ENCODE peak calls at places on chromosomes 6 and 20, in eight cellular contexts. Z, B, A, P, K, E, H and Q are unnamed samples.

GRCh38 chr6:141261016-141261671 is 871.6 kb upstream of the GJE1 start:
- DNase-seq in Z (peak; percentile 44), B (no peak), A (no peak), P (no peak), K (no peak), E (peak; percentile 42), H (no peak), Q (no peak)

GRCh38 chr6:38177885-38178583 is 358.5 kb downstream of the ZFAND3 start:
- DNase-seq in Z (no peak), B (no peak), A (no peak), P (no peak), K (no peak), E (no peak), H (no peak), Q (no peak)

GRCh38 chr6:141041596-141042087 is 1091.1 kb upstream of the GJE1 start:
- DNase-seq in Z (no peak), B (no peak), A (no peak), P (no peak), K (no peak), E (no peak), H (no peak), Q (no peak)

GRCh38 chr6:110180228-110181008 is at the start of gene CDC40:
- DNase-seq in Z (peak; percentile 63), B (peak; percentile 69), A (peak; percentile 58), P (peak; percentile 55), K (no peak), E (peak; percentile 83), H (no peak), Q (peak; percentile 28)

GRCh38 chr6:31861150-31861549 is 1.5 kb downstream of the NEU1 start:
- DNase-seq in Z (no peak), B (no peak), A (no peak), P (no peak), K (no peak), E (no peak), H (no peak), Q (no peak)

GRCh38 chr6:1131285-1132079 is 180.4 kb upstream of the FOXQ1 start:
- DNase-seq in Z (no peak), B (no peak), A (no peak), P (no peak), K (no peak), E (no peak), H (peak; percentile 96), Q (no peak)

GRCh38 chr6:147508073-147508870 is at the start of gene SAMD5:
- DNase-seq in Z (peak; percentile 71), B (peak; percentile 59), A (peak; percentile 31), P (no peak), K (no peak), E (peak; percentile 83), H (peak; percentile 72), Q (no peak)

GRCh38 chr6:2110504-2110903 is 134.9 kb downstream of the GMDS start:
- DNase-seq in Z (no peak), B (no peak), A (no peak), P (no peak), K (peak; percentile 35), E (no peak), H (peak; percentile 4), Q (no peak)

GRCh38 chr6:138405816-138406403 is 1.9 kb downstream of the HEBP2 start:
- DNase-seq in Z (no peak), B (no peak), A (no peak), P (no peak), K (no peak), E (no peak), H (no peak), Q (no peak)

GRCh38 chr6:73579389-73579788 is 58.6 kb upstream of the EEF1A1 start:
- DNase-seq in Z (peak; percentile 19), B (no peak), A (peak; percentile 26), P (no peak), K (no peak), E (no peak), H (no peak), Q (peak; percentile 37)
- H3K4me3 ChIP-seq in Z (no peak overlapping the region), B (no peak overlapping the region), A (no peak overlapping the region), P (no peak overlapping the region), K (peak overlapping the region; percentile 67), E (no peak overlapping the region), H (peak overlapping the region; percentile 62), Q (no peak overlapping the region)

GRCh38 chr20:53210041-53210440 is 237.9 kb downstream of the TSHZ2 start:
- DNase-seq in Z (no peak), B (no peak), A (no peak), P (no peak), K (no peak), E (no peak), H (no peak), Q (no peak)

GRCh38 chr20:53208110-53208908 is 236.2 kb downstream of the TSHZ2 start:
- DNase-seq in Z (no peak), B (no peak), A (no peak), P (peak; percentile 9), K (no peak), E (no peak), H (no peak), Q (no peak)

GRCh38 chr20:53212018-53212417 is 239.9 kb downstream of the TSHZ2 start:
- DNase-seq in Z (no peak), B (no peak), A (no peak), P (no peak), K (no peak), E (no peak), H (no peak), Q (no peak)

GRCh38 chr20:53214392-53214791 is 242.2 kb downstream of the TSHZ2 start:
- DNase-seq in Z (no peak), B (no peak), A (no peak), P (no peak), K (no peak), E (no peak), H (no peak), Q (no peak)

DNA sequence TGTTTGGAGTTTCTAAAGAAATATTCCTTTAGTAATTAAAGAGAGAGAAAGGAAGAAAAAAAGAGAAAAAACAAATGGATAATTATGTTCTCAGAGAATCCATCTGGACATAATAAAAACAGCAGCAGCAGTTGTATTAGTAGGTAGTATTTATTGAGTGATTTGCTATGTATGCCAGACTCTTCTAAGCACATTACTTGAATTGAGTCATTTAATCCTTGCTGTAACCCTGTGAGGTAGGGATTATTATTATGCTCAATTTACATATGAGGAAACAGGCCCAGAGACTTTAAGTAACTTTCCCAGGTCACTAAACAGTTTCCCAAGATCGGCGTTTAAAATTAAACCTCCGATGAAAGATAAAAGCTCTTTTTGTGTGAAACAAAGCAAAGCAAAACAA is 238.8 kb downstream of the TSHZ2 start:
- DNase-seq in Z (no peak), B (no peak), A (no peak), P (no peak), K (no peak), E (no peak), H (no peak), Q (no peak)
- H3K4me1 ChIP-seq in Z (no peaks in the 10 kb centered on the region), B (no peaks in the 10 kb centered on the region), A (no peaks in the 10 kb centered on the region), P (peaks cover 20% of the 10 kb centered on the region), K (no peaks in the 10 kb centered on the region), E (no peaks in the 10 kb centered on the region), H (no peaks in the 10 kb centered on the region), Q (no peaks in the 10 kb centered on the region)

GRCh38 chr20:34525342-34525708 is 9.1 kb downstream of the DYNLRB1 start:
- DNase-seq in Z (no peak), B (no peak), A (no peak), P (no peak), K (no peak), E (no peak), H (no peak), Q (no peak)
- H3K27ac ChIP-seq in Z (peak overlapping the region; percentile 82), B (peak overlapping the region; percentile 64), A (peak overlapping the region; percentile 76), P (no peak overlapping the region), K (peak overlapping the region; percentile 35), E (peak overlapping the region; percentile 19), H (peak overlapping the region; percentile 68), Q (peak overlapping the region; percentile 79)

DNA sequence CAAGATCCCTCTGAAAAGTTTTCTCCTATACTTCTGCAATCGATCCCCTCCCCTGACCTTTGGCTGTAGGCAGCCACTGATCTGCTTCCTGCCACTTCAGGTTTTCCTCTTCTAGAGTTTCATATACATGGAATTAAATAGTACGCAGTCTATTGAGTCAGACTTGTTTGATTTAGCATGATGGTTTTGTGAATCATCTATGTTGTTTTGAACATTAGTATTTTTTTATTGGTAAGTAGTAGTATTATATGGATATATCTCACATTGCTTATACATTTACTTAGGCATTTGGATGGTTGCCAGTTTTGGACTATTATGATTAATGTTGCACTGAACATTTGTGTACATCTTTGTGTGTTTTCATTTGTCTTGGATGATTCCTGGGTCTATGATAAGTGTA is 518.0 kb downstream of the CD109 start:
- DNase-seq in Z (no peak), B (no peak), A (no peak), P (no peak), K (no peak), E (no peak), H (no peak), Q (no peak)
- H3K4me3 ChIP-seq in Z (no peak overlapping the region), B (no peak overlapping the region), A (no peak overlapping the region), P (no peak overlapping the region), K (no peak overlapping the region), E (no peak overlapping the region), H (no peak overlapping the region), Q (no peak overlapping the region)

GRCh38 chr6:158011980-158012566 is 30.4 kb downstream of the SYNJ2 start:
- DNase-seq in Z (no peak), B (peak; percentile 10), A (no peak), P (no peak), K (no peak), E (no peak), H (no peak), Q (no peak)

GRCh38 chr6:158015188-158015506 is 33.5 kb downstream of the SYNJ2 start:
- DNase-seq in Z (no peak), B (no peak), A (no peak), P (no peak), K (no peak), E (no peak), H (no peak), Q (no peak)

GRCh38 chr6:158015545-158015944 is 33.9 kb downstream of the SYNJ2 start:
- DNase-seq in Z (no peak), B (no peak), A (no peak), P (no peak), K (no peak), E (no peak), H (no peak), Q (no peak)

GRCh38 chr6:158014505-158015187 is 33.0 kb downstream of the SYNJ2 start:
- DNase-seq in Z (no peak), B (peak; percentile 29), A (no peak), P (no peak), K (no peak), E (no peak), H (peak; percentile 50), Q (no peak)

DNA sequence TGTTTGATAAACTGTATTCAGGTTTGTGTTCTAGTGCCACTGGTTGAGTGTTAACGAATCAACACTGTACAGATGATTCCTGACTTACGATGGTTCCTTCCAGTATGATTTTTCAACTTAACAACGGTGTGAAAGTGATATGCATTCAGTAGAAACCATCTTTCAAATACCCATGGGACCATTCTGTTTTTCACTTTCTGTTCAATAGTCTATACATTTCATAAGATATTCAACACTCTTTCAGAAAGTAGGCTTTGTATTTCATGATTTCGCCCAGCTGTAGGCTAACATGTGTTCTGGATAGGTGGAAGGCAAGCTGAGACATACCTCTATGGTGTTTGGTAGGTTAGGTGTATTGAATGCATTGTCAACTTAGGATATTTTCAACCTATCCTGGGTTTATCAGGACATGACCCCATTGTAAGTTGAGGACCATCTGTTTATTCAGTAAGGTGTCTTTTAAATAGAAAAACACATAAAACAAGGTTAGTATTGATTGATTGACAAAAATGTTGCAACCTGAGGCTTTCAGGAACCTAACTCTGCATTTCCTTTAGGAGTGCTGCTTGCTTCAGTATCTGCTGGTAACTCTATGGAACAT is 32.3 kb downstream of the SYNJ2 start:
- DNase-seq in Z (no peak), B (no peak), A (no peak), P (no peak), K (no peak), E (no peak), H (no peak), Q (no peak)
- H3K4me1 ChIP-seq in Z (peaks cover 40% of the 10 kb centered on the region), B (peaks cover 15% of the 10 kb centered on the region), A (peaks cover 10% of the 10 kb centered on the region), P (peaks cover 24% of the 10 kb centered on the region), K (peaks cover 8% of the 10 kb centered on the region), E (peaks cover 11% of the 10 kb centered on the region), H (peaks cover 37% of the 10 kb centered on the region), Q (peaks cover 6% of the 10 kb centered on the region)